ENCODE peak calls at places on chromosomes 7 and 10, in eight cellular contexts. O is PC-9, I is heart left ventricle, F is PC-3, J is fibroblast of lung, Z is pancreas, W is foreskin keratinocyte, T is testis. N is an unnamed sample.
A peak's percentile ranks its signal among the peaks of the same experiment; 100 is the strongest.

GRCh38 chr7:54687518-54688212 is 71.3 kb downstream of the SEC61G start:
- DNase-seq in T (no peak), I (no peak), W (no peak), F (peak; percentile 58), O (no peak), Z (no peak), J (no peak), N (no peak)

GRCh38 chr10:119025336-119025735 is 4.2 kb upstream of the NANOS1 start:
- DNase-seq in O (peak; percentile 85), Z (peak; percentile 90), F (peak; percentile 85), I (peak; percentile 90), T (peak; percentile 48), W (peak; percentile 48), J (peak; percentile 54), N (no peak)

GRCh38 chr10:7601023-7601656 is 65.6 kb downstream of the ITIH5 start:
- DNase-seq in Z (no peak), W (no peak), T (no peak), O (no peak), I (no peak), J (no peak), F (no peak), N (no peak)

GRCh38 chr10:103889121-103889720 is 28.8 kb downstream of the STN1 start:
- DNase-seq in Z (no peak), I (no peak), O (no peak), F (no peak), W (no peak), T (no peak), J (no peak), N (no peak)

GRCh38 chr7:132225216-132226030 is 350.8 kb downstream of the PLXNA4 start:
- DNase-seq in W (no peak), J (no peak), F (peak; percentile 52), Z (no peak), T (no peak), I (no peak), O (no peak), N (no peak)

GRCh38 chr10:126387931-126388911 is at the start of gene ADAM12:
- DNase-seq in Z (peak; percentile 22), I (no peak), W (peak; percentile 40), J (peak; percentile 73), O (no peak), F (peak; percentile 32), T (peak; percentile 71), N (peak; percentile 79)

GRCh38 chr7:106756071-106756470 is 95.1 kb upstream of the CCDC71L start:
- DNase-seq in Z (no peak), T (no peak), W (no peak), O (no peak), I (no peak), F (no peak), J (no peak), N (no peak)

GRCh38 chr7:43585521-43585920 is 2.6 kb downstream of the STK17A start:
- DNase-seq in T (no peak), Z (no peak), O (peak; percentile 84), F (peak; percentile 37), W (peak; percentile 53), I (no peak), J (peak; percentile 90), N (no peak)

GRCh38 chr7:82376739-82377138 is 66.8 kb downstream of the CACNA2D1 start:
- DNase-seq in J (no peak), Z (no peak), I (no peak), O (no peak), T (no peak), F (no peak), W (no peak), N (no peak)

GRCh38 chr10:123645016-123645415 is 21.1 kb upstream of the GPR26 start:
- DNase-seq in J (no peak), F (no peak), I (no peak), W (no peak), O (no peak), T (no peak), Z (no peak), N (no peak)

GRCh38 chr7:17405786-17406185 is 107.3 kb downstream of the AHR start:
- DNase-seq in T (no peak), I (no peak), O (peak; percentile 86), J (peak; percentile 88), W (peak; percentile 73), F (peak; percentile 85), Z (no peak), N (no peak)

GRCh38 chr10:5260828-5261227 is 64.2 kb downstream of the AKR1C4 start:
- DNase-seq in T (no peak), J (no peak), I (no peak), W (no peak), O (no peak), F (no peak), Z (no peak), N (no peak)

GRCh38 chr7:89064831-89065230 is 269.3 kb upstream of the TEX47 start:
- DNase-seq in I (no peak), Z (no peak), W (no peak), F (no peak), J (no peak), T (no peak), O (no peak), N (no peak)

GRCh38 chr7:73827568-73828106 is 3.2 kb upstream of the CLDN4 start:
- DNase-seq in I (peak; percentile 61), Z (peak; percentile 95), J (no peak), T (peak; percentile 32), O (peak; percentile 96), F (peak; percentile 84), W (no peak), N (no peak)

GRCh38 chr10:130401860-130402765 is 265.9 kb downstream of the GLRX3 start:
- DNase-seq in F (no peak), T (no peak), O (no peak), I (no peak), J (no peak), W (no peak), Z (no peak), N (no peak)

GRCh38 chr10:97332586-97333350 is 1.8 kb downstream of the FRAT2 start:
- DNase-seq in W (peak; percentile 73), Z (peak; percentile 46), I (no peak), F (peak; percentile 75), O (peak; percentile 43), T (peak; percentile 80), J (peak; percentile 89), N (peak; percentile 51)

GRCh38 chr7:114761973-114762372 is 159.9 kb upstream of the MDFIC start:
- DNase-seq in O (no peak), T (no peak), F (no peak), J (no peak), Z (no peak), W (no peak), I (no peak), N (no peak)

GRCh38 chr10:104844073-104844472 is 203.0 kb downstream of the SORCS3 start:
- DNase-seq in W (no peak), O (no peak), J (no peak), F (no peak), T (no peak), I (no peak), Z (no peak), N (no peak)

GRCh38 chr10:110747609-110748464 is 103.7 kb downstream of the RBM20 start:
- DNase-seq in Z (no peak), T (no peak), W (no peak), I (no peak), O (no peak), J (no peak), F (no peak), N (no peak)

GRCh38 chr10:127866276-127867013 is 26.3 kb downstream of the CLRN3 start:
- DNase-seq in Z (no peak), O (no peak), T (no peak), I (no peak), J (no peak), F (no peak), W (no peak), N (no peak)

GRCh38 chr7:18997477-18998130 is 119.8 kb downstream of the TWIST1 start:
- DNase-seq in J (no peak), F (no peak), W (no peak), Z (no peak), I (no peak), T (no peak), O (no peak), N (no peak)

GRCh38 chr7:22858640-22859561 is 36.3 kb upstream of the TOMM7 start:
- DNase-seq in W (peak; percentile 99), O (peak; percentile 83), F (peak; percentile 85), J (peak; percentile 99), Z (no peak), T (no peak), I (no peak), N (no peak)
- TF ChIP-seq CTCF in W (no peak), O (no peak), F (no peak), J (no peak), Z (no peak), T (no peak), I (no peak), N (no peak)

GRCh38 chr10:112302335-112302734 is 19.1 kb downstream of the TECTB start:
- DNase-seq in J (no peak), T (no peak), Z (no peak), O (no peak), W (no peak), I (no peak), F (no peak), N (no peak)

GRCh38 chr10:112307631-112308502 is 24.7 kb downstream of the TECTB start:
- DNase-seq in F (peak; percentile 51), I (no peak), Z (peak; percentile 39), J (peak; percentile 26), O (peak; percentile 36), T (peak; percentile 63), W (peak; percentile 33), N (no peak)

GRCh38 chr10:112299456-112299855 is 16.3 kb downstream of the TECTB start:
- DNase-seq in T (no peak), O (no peak), F (peak; percentile 26), J (no peak), I (no peak), Z (no peak), W (no peak), N (no peak)

GRCh38 chr10:112303528-112303927 is 20.3 kb downstream of the TECTB start:
- DNase-seq in O (no peak), W (no peak), F (no peak), I (no peak), J (no peak), Z (no peak), T (no peak), N (no peak)

DNA sequence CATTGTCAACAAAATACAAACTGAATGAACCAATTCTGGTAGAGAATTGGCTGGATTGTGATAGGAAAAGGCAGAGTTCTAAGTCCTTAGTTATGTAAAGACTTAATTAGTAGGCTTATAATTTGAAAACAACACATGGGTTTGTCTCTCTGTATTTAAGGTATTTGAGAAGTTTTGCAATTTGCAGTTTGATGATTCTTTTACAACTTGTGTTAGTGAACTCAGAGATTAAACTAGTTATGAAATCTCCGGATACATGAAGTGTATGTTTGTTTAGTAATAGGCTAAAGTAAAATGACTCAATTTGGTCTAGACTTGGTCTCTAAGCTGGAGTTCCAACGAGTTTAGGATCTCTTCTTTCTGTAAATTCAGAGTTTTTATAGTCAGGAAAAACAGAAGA is 21.3 kb downstream of the TECTB start:
- DNase-seq in F (peak; percentile 32), J (no peak), W (no peak), I (no peak), O (peak; percentile 46), T (no peak), Z (no peak), N (no peak)
- H3K27ac ChIP-seq in F (no peak overlapping the region), J (no peak overlapping the region), W (no peak overlapping the region), I (no peak overlapping the region), O (no peak overlapping the region), T (no peak overlapping the region), Z (no peak overlapping the region), N (no peak overlapping the region)

GRCh38 chr7:36287371-36288241 is 102.1 kb upstream of the ANLN start:
- DNase-seq in F (peak; percentile 67), J (no peak), I (no peak), W (no peak), Z (no peak), T (no peak), O (peak; percentile 94), N (no peak)
- TF ChIP-seq CTCF in F (no peak), J (no peak), I (no peak), W (no peak), Z (no peak), T (no peak), O (no peak), N (no peak)

GRCh38 chr10:28296023-28296422 is 6.8 kb downstream of the MPP7 start:
- DNase-seq in O (no peak), W (no peak), F (no peak), Z (no peak), J (no peak), T (no peak), I (no peak), N (no peak)
- H3K27ac ChIP-seq in O (no peak overlapping the region), W (no peak overlapping the region), F (no peak overlapping the region), Z (no peak overlapping the region), J (no peak overlapping the region), T (no peak overlapping the region), I (no peak overlapping the region), N (no peak overlapping the region)